ENCODE peak calls at places on chromosomes 6 and 20, in nine cellular contexts. Y is GM06990, L is A549, E is fibroblast of mammary gland, R is neural progenitor cell, W is adrenal gland, N is hepatocyte, B is foreskin fibroblast, M is brain microvascular endothelial cell. S is an unnamed sample.
A peak's percentile ranks its signal among the peaks of the same experiment; 100 is the strongest.

GRCh38 chr20:50277460-50278376 is 87.1 kb downstream of the CEBPB start:
- DNase-seq in E (no peak), N (no peak), W (no peak), L (no peak), Y (no peak), B (no peak), R (no peak), M (no peak), S (no peak)

GRCh38 chr20:9051508-9051907 is 17.4 kb upstream of the PLCB4 start:
- DNase-seq in B (peak; percentile 96), L (peak; percentile 86), W (no peak), E (peak; percentile 99), N (peak; percentile 61), R (no peak), M (peak; percentile 95), Y (no peak), S (peak; percentile 93)

GRCh38 chr6:130010387-130010786 is 8.0 kb upstream of the L3MBTL3 start:
- DNase-seq in N (no peak), B (no peak), Y (no peak), R (no peak), L (no peak), M (no peak), E (no peak), W (no peak), S (no peak)

GRCh38 chr6:132830236-132830799 is 15.9 kb downstream of the RPS12 start:
- DNase-seq in B (peak; percentile 60), R (peak; percentile 79), L (peak; percentile 35), Y (no peak), M (no peak), W (no peak), E (peak; percentile 56), N (peak; percentile 54), S (no peak)

GRCh38 chr6:23696946-23697345 is 429.1 kb upstream of the NRSN1 start:
- DNase-seq in Y (no peak), L (no peak), N (peak; percentile 7), B (peak; percentile 0), E (peak; percentile 76), M (no peak), W (no peak), R (no peak), S (no peak)

GRCh38 chr6:117477988-117478852 is 4.3 kb upstream of the DCBLD1 start:
- DNase-seq in L (peak; percentile 43), M (no peak), W (no peak), B (peak; percentile 22), E (peak; percentile 40), Y (no peak), N (peak; percentile 52), R (peak; percentile 30), S (no peak)

GRCh38 chr6:142844065-142844755 is 100.8 kb downstream of the HIVEP2 start:
- DNase-seq in B (peak; percentile 54), Y (no peak), L (no peak), W (no peak), N (no peak), R (no peak), E (peak; percentile 79), M (no peak), S (no peak)

GRCh38 chr6:10838794-10839333 is 525 bp upstream of the MAK start:
- DNase-seq in W (no peak), E (no peak), N (no peak), L (no peak), M (no peak), Y (peak; percentile 65), B (no peak), R (no peak), S (no peak)

GRCh38 chr20:61605862-61606557 is 353.9 kb downstream of the CDH4 start:
- DNase-seq in N (no peak), Y (no peak), R (no peak), L (no peak), E (no peak), B (no peak), M (no peak), W (no peak), S (no peak)

GRCh38 chr6:158316022-158316421 is 3.8 kb downstream of the TULP4 start:
- DNase-seq in W (no peak), M (no peak), L (no peak), N (no peak), B (no peak), R (no peak), Y (no peak), E (peak; percentile 7), S (no peak)

GRCh38 chr6:328184-328670 is 35.9 kb downstream of the DUSP22 start:
- DNase-seq in B (peak; percentile 90), W (peak; percentile 76), Y (peak; percentile 79), R (no peak), L (no peak), N (peak; percentile 56), M (peak; percentile 86), E (peak; percentile 98), S (peak; percentile 61)

GRCh38 chr20:36445847-36446246 is 95.5 kb upstream of the MYL9 start:
- DNase-seq in Y (no peak), R (no peak), N (no peak), W (no peak), M (no peak), B (no peak), L (no peak), E (no peak), S (no peak)

GRCh38 chr20:29497261-29497671 is 1760.2 kb upstream of the DEFB115 start:
- DNase-seq in B (peak; percentile 1), M (no peak), E (peak; percentile 3), Y (peak; percentile 22), N (no peak), R (no peak), W (no peak), L (no peak), S (no peak)

GRCh38 chr6:96345501-96345900 is 176.1 kb upstream of the UFL1 start:
- DNase-seq in N (no peak), L (no peak), W (no peak), Y (no peak), B (no peak), M (no peak), R (no peak), E (no peak), S (no peak)

GRCh38 chr6:116536216-116536621 is 9.3 kb downstream of the TRAPPC3L start:
- DNase-seq in B (peak; percentile 79), N (peak; percentile 76), Y (peak; percentile 22), W (no peak), E (peak; percentile 75), R (peak; percentile 81), L (peak; percentile 57), M (peak; percentile 60), S (no peak)

GRCh38 chr20:31760457-31761240 is 21.6 kb downstream of the TPX2 start:
- DNase-seq in R (no peak), W (no peak), M (no peak), B (peak; percentile 74), L (no peak), N (no peak), E (peak; percentile 76), Y (no peak), S (no peak)

GRCh38 chr6:89799756-89800155 is 19.8 kb downstream of the MDN1 start:
- DNase-seq in Y (no peak), R (no peak), B (no peak), M (no peak), L (no peak), N (no peak), E (no peak), W (no peak), S (no peak)

GRCh38 chr6:27280064-27280539 is 32.0 kb downstream of the POM121L2 start:
- DNase-seq in L (peak; percentile 72), W (no peak), E (peak; percentile 63), N (peak; percentile 73), R (peak; percentile 63), M (peak; percentile 56), B (peak; percentile 81), Y (no peak), S (no peak)

GRCh38 chr6:44043036-44043478 is 84.2 kb downstream of the MRPL14 start:
- DNase-seq in R (no peak), M (no peak), B (peak; percentile 71), W (no peak), E (peak; percentile 68), L (peak; percentile 80), N (peak; percentile 56), Y (no peak), S (no peak)

GRCh38 chr20:2109425-2110210 is 8.0 kb downstream of the STK35 start:
- DNase-seq in Y (no peak), B (no peak), N (peak; percentile 47), W (peak; percentile 89), E (peak; percentile 36), M (no peak), R (no peak), L (no peak), S (no peak)

GRCh38 chr6:133136177-133136896 is 104.8 kb upstream of the EYA4 start:
- DNase-seq in W (no peak), Y (no peak), M (no peak), L (no peak), E (no peak), N (no peak), B (no peak), R (peak; percentile 43), S (no peak)

GRCh38 chr6:125807293-125807692 is 16.5 kb downstream of the NCOA7 start:
- DNase-seq in W (no peak), E (no peak), L (no peak), Y (no peak), B (no peak), R (no peak), N (no peak), M (no peak), S (no peak)

DNA sequence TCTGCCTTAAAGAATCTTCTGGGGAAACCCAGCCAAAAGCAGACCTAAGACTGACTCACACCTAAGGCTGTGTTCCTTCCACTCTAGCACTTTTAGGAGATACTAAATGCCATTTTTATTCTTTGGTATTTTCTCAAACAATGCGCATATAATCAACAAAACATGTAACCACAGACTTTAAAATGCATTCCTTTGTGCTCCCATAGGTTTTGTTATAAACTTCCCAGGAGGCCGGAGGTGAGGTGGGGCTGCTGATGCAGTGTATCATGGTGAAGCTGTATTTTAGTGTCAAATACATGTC is 155.2 kb downstream of the BTBD3 start:
- DNase-seq in N (no peak), B (no peak), R (no peak), M (no peak), W (no peak), L (no peak), E (peak; percentile 14), Y (no peak), S (no peak)
- H3K4me3 ChIP-seq in N (no peak overlapping the region), B (no peak overlapping the region), R (no peak overlapping the region), M (no peak overlapping the region), W (no peak overlapping the region), L (no peak overlapping the region), E (no peak overlapping the region), Y (no peak overlapping the region), S (no peak overlapping the region)

GRCh38 chr6:31580807-31581437 is 1.3 kb downstream of the LTB start:
- DNase-seq in M (peak; percentile 72), R (peak; percentile 93), L (peak; percentile 64), E (peak; percentile 66), B (peak; percentile 91), W (peak; percentile 91), Y (peak; percentile 89), N (peak; percentile 92), S (no peak)
- TF ChIP-seq CTCF in M (peak; percentile 77), R (peak; percentile 96), L (peak; percentile 84), E (peak; percentile 49), B (peak; percentile 96), W (peak; percentile 91), Y (peak; percentile 92), N (peak; percentile 99), S (peak; percentile 88)

GRCh38 chr6:15296249-15296648 is 50.4 kb downstream of the JARID2 start:
- DNase-seq in W (no peak), N (no peak), M (no peak), B (no peak), R (no peak), E (no peak), L (no peak), Y (no peak), S (no peak)
- H3K4me3 ChIP-seq in W (no peak overlapping the region), N (no peak overlapping the region), M (no peak overlapping the region), B (no peak overlapping the region), R (no peak overlapping the region), E (no peak overlapping the region), L (no peak overlapping the region), Y (no peak overlapping the region), S (no peak overlapping the region)

GRCh38 chr6:46421239-46421638 is 70.0 kb downstream of the RCAN2 start:
- DNase-seq in N (no peak), W (no peak), E (peak; percentile 52), R (no peak), M (peak; percentile 42), B (peak; percentile 57), L (no peak), Y (no peak), S (no peak)
- TF ChIP-seq CTCF in N (no peak), W (no peak), E (peak; percentile 7), R (no peak), M (peak; percentile 20), B (no peak), L (no peak), Y (no peak), S (no peak)

S was measured in BJ.